ENCODE peak calls at places on chromosomes 12 and 14, in four cellular contexts. D is A549, X is ovary, P is transverse colon. U is an unnamed sample.

GRCh38 chr12:68189766-68190700 is 30.5 kb upstream of the IFNG start:
- DNase-seq in D (no peak), X (no peak), P (no peak), U (no peak)

GRCh38 chr12:130878193-130879185 is 6.6 kb downstream of the RAN start:
- DNase-seq in D (no peak), X (no peak), P (no peak), U (peak)

GRCh38 chr14:56310643-56311042 is 192.4 kb downstream of the PELI2 start:
- DNase-seq in D (no peak), X (no peak), P (no peak), U (no peak)

GRCh38 chr12:115710104-115710564 is 567.4 kb downstream of the MED13L start:
- DNase-seq in D (peak), X (no peak), P (peak), U (no peak)

GRCh38 chr14:54803396-54803795 is 99.2 kb downstream of the GCH1 start:
- DNase-seq in D (no peak), X (no peak), P (no peak), U (no peak)

GRCh38 chr12:61365001-61365400 is 895.2 kb upstream of the USP15 start:
- DNase-seq in D (no peak), X (no peak), P (no peak), U (no peak)

GRCh38 chr14:77498120-77498979 is at the start of gene ISM2:
- DNase-seq in D (peak), X (no peak), P (peak), U (peak)

GRCh38 chr12:62601765-62602444 is 135.3 kb downstream of the MON2 start:
- DNase-seq in D (no peak), X (no peak), P (no peak), U (no peak)

GRCh38 chr12:32589165-32589891 is 89.8 kb upstream of the DNM1L start:
- DNase-seq in D (no peak), X (no peak), P (no peak), U (no peak)

GRCh38 chr14:20460458-20461229 is 590 bp downstream of the PIP4P1 start:
- DNase-seq in D (no peak), X (peak), P (peak), U (peak)

GRCh38 chr12:77751939-77752338 is 78.8 kb upstream of the NAV3 start:
- DNase-seq in D (no peak), X (no peak), P (no peak), U (no peak)

GRCh38 chr12:98022961-98023360 is 492.4 kb upstream of the TMPO start:
- DNase-seq in D (no peak), X (no peak), P (no peak), U (no peak)

GRCh38 chr12:23055004-23055403 is 430.0 kb downstream of the ETNK1 start:
- DNase-seq in D (no peak), X (no peak), P (peak), U (no peak)
- TF ChIP-seq CTCF in D (peak), X (no peak), P (no peak), U (no peak)

GRCh38 chr12:39006286-39006685 is 100.9 kb upstream of the CPNE8 start:
- DNase-seq in D (no peak), X (no peak), P (no peak), U (no peak)
- TF ChIP-seq EP300 in D (no peak), X (no peak), P (no peak), U (no peak)

GRCh38 chr12:57993834-57994233 is 52.5 kb downstream of the ATP23 start:
- DNase-seq in D (no peak), X (no peak), P (no peak), U (no peak)

GRCh38 chr12:57992001-57992400 is 50.6 kb downstream of the ATP23 start:
- DNase-seq in D (no peak), X (no peak), P (no peak), U (no peak)

GRCh38 chr12:57989837-57990236 is 48.5 kb downstream of the ATP23 start:
- DNase-seq in D (no peak), X (no peak), P (no peak), U (no peak)

GRCh38 chr12:57990241-57990883 is 49.0 kb downstream of the ATP23 start:
- DNase-seq in D (no peak), X (no peak), P (no peak), U (no peak)

DNA sequence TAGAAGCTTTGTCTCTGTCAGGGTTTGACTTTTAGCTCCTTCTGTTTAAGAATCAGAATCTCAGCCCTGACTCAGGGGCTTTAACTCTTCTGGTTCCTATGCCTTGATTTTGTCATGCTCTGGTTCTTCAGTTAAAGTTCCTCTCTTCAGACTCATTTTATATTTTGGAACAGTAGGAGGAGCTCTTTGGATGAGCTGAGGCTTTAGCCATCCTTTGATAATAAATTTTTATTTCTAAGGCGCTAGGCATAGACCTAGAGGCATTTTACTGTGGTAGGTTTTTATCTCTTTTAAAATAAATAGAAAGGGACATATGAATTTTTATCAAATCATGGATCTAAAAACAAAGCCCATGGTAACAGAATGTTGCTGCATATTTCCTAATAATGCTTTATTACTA is 51.7 kb downstream of the ATP23 start:
- DNase-seq in D (peak), X (no peak), P (no peak), U (no peak)
- TF ChIP-seq CTCF in D (peak), X (no peak), P (no peak), U (no peak)

DNA sequence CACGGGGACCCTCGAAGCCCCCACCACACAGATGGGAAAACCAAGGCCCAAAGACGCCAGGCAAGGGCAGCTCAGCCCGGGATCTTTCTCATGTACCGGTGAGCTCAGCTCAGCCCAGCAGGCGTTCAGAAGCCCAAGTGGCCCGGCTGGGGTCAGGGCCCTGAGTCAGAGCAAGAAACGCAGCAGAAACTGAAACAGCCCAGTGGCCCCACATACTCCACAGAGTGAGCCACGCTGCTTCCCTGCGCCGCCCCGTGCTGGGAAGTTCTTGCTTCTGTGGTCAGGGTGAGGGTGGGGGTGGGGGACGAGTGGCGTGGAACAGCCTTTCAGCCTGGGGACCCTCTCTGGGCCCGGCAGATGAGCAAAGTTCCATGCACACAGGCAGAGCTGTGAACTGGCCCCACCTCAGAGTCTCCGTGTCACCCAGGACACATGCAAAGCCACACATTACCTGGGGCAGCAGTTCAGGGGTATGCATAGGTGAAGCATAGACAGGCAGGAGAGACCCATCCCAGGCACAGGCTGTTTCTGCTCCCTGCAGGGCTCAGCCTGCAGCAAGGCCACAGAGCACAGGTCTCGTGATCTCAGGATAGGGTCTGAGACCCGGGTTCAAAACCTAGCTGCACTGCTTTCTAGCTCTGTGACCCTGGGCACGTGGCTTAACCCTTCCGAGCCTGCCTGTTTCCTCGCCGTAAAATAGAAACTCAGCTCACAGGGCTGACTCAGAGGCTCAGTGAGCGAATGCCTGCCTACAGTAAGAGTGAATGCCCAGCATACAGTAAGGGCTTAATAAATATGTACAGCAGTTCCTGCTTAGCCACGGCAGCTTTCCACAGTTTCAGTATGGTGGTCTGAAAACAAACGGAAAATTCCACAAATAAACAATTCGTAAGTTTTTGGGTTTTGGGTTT is 21.6 kb downstream of the NCOR2 start:
- DNase-seq in D (no peak), X (peak), P (peak), U (no peak)
- TF ChIP-seq EP300 in D (no peak), X (no peak), P (no peak), U (no peak)

GRCh38 chr12:127893875-127894635 is 372.9 kb upstream of the TMEM132C start:
- DNase-seq in D (no peak), X (no peak), P (no peak), U (no peak)
- TF ChIP-seq CTCF in D (no peak), X (no peak), P (no peak), U (no peak)

GRCh38 chr14:105861985-105862465 is 335.6 kb downstream of the TMEM121 start:
- DNase-seq in D (no peak), X (no peak), P (peak), U (peak)
- TF ChIP-seq EP300 in D (no peak), X (no peak), P (no peak), U (no peak)